ENCODE peak calls at places on chromosomes 16 and 17, in eight cellular contexts. U, N, P, D, C, A, R and X are unnamed samples.

GRCh38 chr17:61456688-61457225 is 4.5 kb downstream of the TBX4 start:
- DNase-seq in C (no peak), A (no peak), U (no peak), R (no peak), P (peak), D (peak), N (no peak), X (no peak)

GRCh38 chr16:81582655-81583441 is 138.2 kb downstream of the CMIP start:
- DNase-seq in A (no peak), D (no peak), C (peak), U (no peak), N (no peak), R (no peak), P (peak), X (peak)

GRCh38 chr17:17847726-17848125 is 10.9 kb upstream of the SREBF1 start:
- DNase-seq in D (no peak), C (no peak), U (no peak), N (no peak), A (no peak), R (no peak), P (no peak), X (no peak)

GRCh38 chr16:30896203-30896889 is at the start of gene CTF1:
- DNase-seq in N (peak), A (peak), D (peak), R (peak), P (peak), U (peak), C (peak), X (peak)

GRCh38 chr17:78497115-78497540 is 80.1 kb downstream of the DNAH17 start:
- DNase-seq in D (peak), R (peak), A (peak), U (peak), P (peak), C (peak), N (peak), X (peak)

GRCh38 chr17:62792122-62792800 is 15.9 kb downstream of the MARCHF10 start:
- DNase-seq in N (peak), P (no peak), R (peak), A (no peak), D (no peak), U (peak), C (peak), X (peak)

GRCh38 chr17:48442819-48443218 is 12.8 kb upstream of the SKAP1 start:
- DNase-seq in A (no peak), U (no peak), C (no peak), R (no peak), D (no peak), P (no peak), N (no peak), X (no peak)

GRCh38 chr17:35477248-35477647 is 28.7 kb upstream of the SLFN13 start:
- DNase-seq in R (no peak), C (no peak), D (no peak), A (no peak), N (no peak), U (no peak), P (no peak), X (no peak)

GRCh38 chr17:42282478-42283080 is 5.7 kb upstream of the STAT5A start:
- DNase-seq in U (no peak), D (peak), A (peak), P (no peak), R (no peak), C (no peak), N (no peak), X (no peak)

GRCh38 chr16:48734220-48734619 is 124.2 kb upstream of the N4BP1 start:
- DNase-seq in R (no peak), D (no peak), P (peak), C (no peak), U (no peak), A (no peak), N (no peak), X (no peak)

GRCh38 chr17:75692976-75693375 is 25.8 kb downstream of the SAP30BP start:
- DNase-seq in C (no peak), A (no peak), P (no peak), U (peak), D (no peak), N (no peak), R (no peak), X (no peak)

GRCh38 chr17:45775148-45775547 is 9.0 kb upstream of the CRHR1 start:
- DNase-seq in D (no peak), A (no peak), R (no peak), P (no peak), C (no peak), U (no peak), N (no peak), X (no peak)

GRCh38 chr16:86619263-86619935 is 41.0 kb downstream of the FOXL1 start:
- DNase-seq in D (no peak), N (no peak), R (no peak), U (no peak), A (peak), P (no peak), C (no peak), X (peak)

GRCh38 chr17:75785770-75786538 is 1.3 kb downstream of the UNK start:
- DNase-seq in C (peak), R (no peak), D (no peak), U (peak), A (no peak), N (peak), P (no peak), X (peak)

GRCh38 chr16:66741971-66742396 is 9.4 kb downstream of the DYNC1LI2 start:
- DNase-seq in A (no peak), D (no peak), U (peak), P (no peak), C (peak), R (no peak), N (peak), X (peak)

GRCh38 chr17:50988427-50988826 is 122.3 kb upstream of the TOB1 start:
- DNase-seq in A (no peak), N (no peak), U (no peak), P (no peak), C (no peak), D (no peak), R (no peak), X (no peak)

GRCh38 chr17:58401287-58401686 is 16.0 kb downstream of the RNF43 start:
- DNase-seq in P (no peak), U (no peak), N (no peak), C (no peak), A (no peak), R (no peak), D (no peak), X (no peak)

GRCh38 chr17:28575126-28575795 is 1.4 kb downstream of the ALDOC start:
- DNase-seq in A (peak), C (peak), N (no peak), R (no peak), P (peak), D (no peak), U (no peak), X (no peak)

GRCh38 chr17:58084317-58084981 is 1.2 kb downstream of the DYNLL2 start:
- DNase-seq in R (no peak), P (peak), C (peak), D (peak), A (peak), N (no peak), U (peak), X (no peak)

GRCh38 chr16:69071036-69071435 is 34.4 kb upstream of the HAS3 start:
- DNase-seq in D (no peak), U (no peak), R (no peak), A (no peak), C (no peak), P (no peak), N (no peak), X (no peak)

GRCh38 chr17:57858838-57859237 is 9.0 kb upstream of the MRPS23 start:
- DNase-seq in U (no peak), A (no peak), P (no peak), R (no peak), C (no peak), N (no peak), D (no peak), X (no peak)

GRCh38 chr17:81043319-81043724 is 8.4 kb downstream of the BAIAP2 start:
- DNase-seq in R (no peak), A (no peak), N (no peak), C (no peak), P (no peak), U (no peak), D (no peak), X (no peak)

GRCh38 chr16:89335803-89336485 is 118.4 kb downstream of the ZNF778 start:
- DNase-seq in R (no peak), C (no peak), P (no peak), A (no peak), N (no peak), D (peak), U (no peak), X (no peak)

GRCh38 chr17:15289285-15290185 is 24.4 kb upstream of the PMP22 start:
- DNase-seq in D (no peak), U (peak), N (peak), P (no peak), R (no peak), A (no peak), C (peak), X (peak)

GRCh38 chr17:78075545-78075944 is 53.0 kb downstream of the TMC6 start:
- DNase-seq in D (no peak), C (no peak), N (no peak), R (no peak), U (no peak), P (no peak), A (no peak), X (no peak)

GRCh38 chr16:46632778-46633733 is 11.9 kb upstream of the SHCBP1 start:
- DNase-seq in N (no peak), D (no peak), U (no peak), R (no peak), P (peak), A (peak), C (no peak), X (no peak)

GRCh38 chr16:54847207-54847606 is 83.5 kb upstream of the IRX5 start:
- DNase-seq in N (no peak), D (no peak), C (no peak), R (no peak), P (no peak), U (peak), A (no peak), X (no peak)

GRCh38 chr16:76345093-76345735 is 68.0 kb downstream of the CNTNAP4 start:
- DNase-seq in R (no peak), N (no peak), C (peak), U (peak), A (no peak), P (no peak), D (no peak), X (no peak)

GRCh38 chr16:79229371-79229770 is 371.2 kb downstream of the MAF start:
- DNase-seq in R (no peak), A (no peak), C (no peak), N (no peak), P (no peak), D (no peak), U (no peak), X (no peak)
- H3K4me3 ChIP-seq in R (no peak), A (no peak), C (no peak), N (no peak), P (no peak), D (no peak), U (no peak), X (no peak)

GRCh38 chr16:56945847-56946527 is 14.0 kb downstream of the HERPUD1 start:
- DNase-seq in P (no peak), R (no peak), C (no peak), D (no peak), U (no peak), N (no peak), A (no peak), X (no peak)

GRCh38 chr16:56943761-56944375 is 11.9 kb downstream of the HERPUD1 start:
- DNase-seq in C (no peak), P (no peak), U (no peak), D (no peak), A (no peak), N (no peak), R (no peak), X (no peak)

GRCh38 chr16:56947604-56947995 is 14.2 kb upstream of the CETP start:
- DNase-seq in P (no peak), A (no peak), D (no peak), R (no peak), C (no peak), N (no peak), U (no peak), X (no peak)

GRCh38 chr16:56946767-56947603 is 14.8 kb upstream of the CETP start:
- DNase-seq in A (no peak), N (no peak), U (no peak), C (no peak), D (no peak), R (no peak), P (no peak), X (no peak)

DNA sequence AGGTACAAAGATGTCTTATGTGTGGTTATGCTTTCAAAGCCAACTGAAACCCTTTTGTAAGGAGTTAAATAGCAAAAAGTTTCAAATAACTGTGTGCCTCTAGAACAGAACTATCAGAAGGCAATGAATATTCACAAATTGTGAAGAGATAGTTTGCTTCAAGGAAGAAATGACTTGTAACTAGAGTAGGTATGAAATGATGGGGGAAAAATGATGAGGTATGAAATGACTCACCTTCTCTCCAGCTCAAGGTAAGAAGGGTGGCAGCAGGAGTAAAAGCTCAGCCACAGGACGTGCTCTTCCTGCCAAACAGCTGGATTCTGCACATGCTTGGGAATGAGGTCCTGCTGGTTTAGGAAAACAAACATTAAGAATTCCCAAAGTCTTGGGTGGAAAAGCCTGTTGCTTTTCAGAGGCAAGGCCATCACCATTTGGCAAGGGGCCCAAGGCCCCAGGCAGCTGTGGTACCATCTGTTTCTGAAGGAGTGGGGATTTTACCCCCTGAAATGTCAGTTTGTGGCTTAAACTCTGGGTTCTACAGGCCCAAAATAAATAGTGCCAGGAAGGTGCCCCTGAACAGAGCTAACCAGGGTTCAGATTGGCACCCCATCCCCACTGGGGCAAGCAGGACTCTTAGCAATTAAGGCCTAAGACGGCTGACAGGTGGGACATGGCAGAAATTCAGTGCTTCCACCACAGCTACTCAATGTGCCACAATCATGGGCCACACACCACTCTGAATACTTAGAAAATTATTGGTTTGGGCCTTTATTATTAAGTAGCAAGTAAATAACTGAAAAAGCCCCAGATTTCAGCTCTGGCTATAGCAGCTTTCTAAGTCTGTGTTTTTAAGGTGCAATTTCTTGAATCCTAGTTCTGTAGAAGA is 13.3 kb downstream of the HERPUD1 start:
- DNase-seq in U (peak), D (no peak), N (peak), P (no peak), A (no peak), C (no peak), R (no peak), X (peak)
- TF ChIP-seq CTCF in U (no peak), D (no peak), N (no peak), P (no peak), A (no peak), C (no peak), R (no peak), X (no peak)

GRCh38 chr16:70658921-70659320 is 12.6 kb downstream of the IL34 start:
- DNase-seq in C (no peak), A (no peak), U (no peak), D (peak), N (no peak), P (no peak), R (no peak), X (no peak)

GRCh38 chr16:70657956-70658355 is 11.6 kb downstream of the IL34 start:
- DNase-seq in P (no peak), R (no peak), C (no peak), D (peak), A (no peak), U (no peak), N (no peak), X (no peak)

GRCh38 chr16:70659953-70660671 is 13.8 kb downstream of the IL34 start:
- DNase-seq in A (no peak), D (no peak), C (no peak), P (no peak), N (no peak), R (no peak), U (no peak), X (no peak)

GRCh38 chr16:70660672-70661350 is 14.5 kb downstream of the IL34 start:
- DNase-seq in N (no peak), A (peak), R (no peak), D (peak), U (no peak), P (no peak), C (no peak), X (no peak)

DNA sequence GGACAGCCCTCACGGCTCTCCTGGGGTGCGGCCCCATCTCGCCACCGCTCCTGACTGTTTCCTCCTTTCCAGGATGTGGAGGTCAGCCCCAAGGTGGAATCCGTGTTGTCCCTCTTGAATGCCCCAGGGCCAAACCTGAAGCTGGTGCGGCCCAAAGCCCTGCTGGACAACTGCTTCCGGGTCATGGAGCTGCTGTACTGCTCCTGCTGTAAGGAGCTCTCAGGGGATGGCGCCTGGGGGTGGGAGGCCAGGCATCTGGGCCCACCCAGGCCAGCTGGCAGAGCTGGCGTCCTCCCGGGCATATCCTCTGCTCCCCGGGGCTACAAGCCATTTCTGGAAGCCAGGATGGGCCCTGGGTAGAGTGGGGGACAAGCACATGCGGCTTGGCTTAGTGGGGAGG is 13.2 kb downstream of the IL34 start:
- DNase-seq in C (no peak), U (no peak), A (no peak), D (peak), R (no peak), N (no peak), P (no peak), X (no peak)
- H3K4me3 ChIP-seq in C (no peak), U (no peak), A (no peak), D (no peak), R (no peak), N (no peak), P (no peak), X (no peak)

GRCh38 chr17:54666559-54666958 is 234.1 kb upstream of the TOM1L1 start:
- DNase-seq in C (no peak), U (no peak), R (no peak), D (no peak), A (peak), P (no peak), N (no peak), X (no peak)
- TF ChIP-seq CTCF in C (no peak), U (no peak), R (no peak), D (no peak), A (no peak), P (no peak), N (no peak), X (no peak)

DNA sequence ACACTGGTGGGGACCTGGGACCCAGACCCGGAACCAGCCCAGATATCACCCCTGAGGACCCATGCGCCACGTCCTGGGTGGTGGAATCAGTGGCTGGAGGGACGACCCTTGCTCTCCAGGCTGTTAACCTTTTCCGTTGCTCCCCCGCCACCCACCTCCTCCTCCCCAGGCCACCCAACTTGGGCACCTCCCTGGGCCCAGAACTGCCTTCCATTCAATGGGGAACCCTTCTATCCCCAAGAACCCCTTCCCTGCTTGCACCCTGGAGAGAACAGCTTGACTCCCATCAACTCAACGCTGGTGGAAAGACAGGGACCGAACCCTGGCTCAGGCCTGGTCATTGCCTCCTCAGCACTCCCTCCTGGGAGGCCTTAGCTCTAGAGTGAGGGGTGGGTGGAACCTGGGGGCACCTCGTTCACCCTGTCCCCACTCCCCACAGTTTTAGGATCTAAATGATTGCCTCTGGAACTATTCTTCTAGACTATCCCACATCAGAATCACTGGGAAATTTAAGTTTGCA is 5.7 kb upstream of the IL32 start:
- DNase-seq in A (no peak), D (no peak), R (no peak), U (no peak), C (no peak), P (no peak), N (no peak), X (no peak)
- H3K4me3 ChIP-seq in A (peak), D (peak), R (peak), U (peak), C (peak), P (peak), N (peak), X (peak)

GRCh38 chr17:59853168-59853918 is 39.4 kb downstream of the TUBD1 start:
- DNase-seq in A (peak), C (peak), U (peak), P (peak), R (peak), D (no peak), N (peak), X (peak)
- TF ChIP-seq CTCF in A (peak), C (peak), U (peak), P (peak), R (peak), D (peak), N (peak), X (peak)

DNA sequence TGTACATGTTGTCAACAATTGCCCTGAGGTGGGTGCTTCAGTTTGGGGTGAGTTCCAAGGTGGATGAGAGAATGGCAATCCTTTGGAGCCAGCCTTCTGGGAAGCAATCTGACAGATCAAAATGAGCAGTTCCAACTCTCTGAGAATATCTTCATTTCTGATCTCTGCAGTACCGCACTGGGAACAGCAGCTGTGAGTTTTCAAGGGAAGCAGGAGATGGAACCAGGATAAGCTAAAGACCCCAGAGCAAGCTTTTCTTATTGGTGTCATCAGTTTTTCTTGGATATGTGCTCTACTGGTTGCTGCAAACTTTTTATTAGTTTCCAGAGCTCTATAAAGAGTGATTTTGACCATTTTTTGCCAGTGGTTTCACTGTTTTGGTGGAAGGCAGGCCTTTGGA is 94.7 kb downstream of the KCNJ12 start:
- DNase-seq in R (no peak), A (no peak), C (no peak), N (no peak), D (no peak), P (no peak), U (no peak), X (no peak)
- H3K4me3 ChIP-seq in R (no peak), A (no peak), C (no peak), N (no peak), D (no peak), P (no peak), U (no peak), X (no peak)

DNA sequence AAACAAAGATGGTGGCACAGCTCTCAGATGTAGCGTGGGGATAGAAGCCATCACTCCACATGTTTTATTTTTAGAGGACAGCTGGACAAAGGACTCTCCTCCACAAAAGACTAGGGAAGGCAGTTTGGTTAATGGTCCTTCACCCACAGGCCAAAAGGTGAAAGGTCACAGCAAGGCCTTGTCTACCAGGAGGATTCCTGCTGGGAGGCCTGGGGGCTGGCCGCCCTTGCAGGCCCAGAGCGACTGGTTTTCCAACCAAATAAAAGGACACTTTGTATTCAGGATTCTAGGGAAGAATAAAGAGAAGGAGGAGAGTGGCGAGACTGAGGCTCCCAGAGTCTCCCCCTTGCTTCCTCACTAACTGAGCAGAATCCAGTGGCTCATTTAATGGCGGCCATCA is 94.3 kb downstream of the AXIN2 start:
- DNase-seq in A (no peak), P (peak), N (no peak), D (no peak), C (no peak), R (no peak), U (no peak), X (no peak)
- TF ChIP-seq CTCF in A (no peak), P (no peak), N (no peak), D (no peak), C (no peak), R (no peak), U (no peak), X (no peak)